ENCODE peak calls at places on chromosomes 5 and 9, in seven cellular contexts. Q is activated CD4-positive, alpha-beta T cell treated with anti-CD3 and anti-CD28 coated beads for 24 hours; Z is stimulated activated CD4-positive, alpha-beta T cell treated with anti-CD3 and anti-CD28 coated beads, Interleukin-1b, Interleukin-23, amount 100 ng/mL, for 48 hours; C is transverse colon; N is caudate nucleus; X is GM13976; W is IMR-90. B is an unnamed sample.

GRCh38 chr9:13804532-13804931 is 509.4 kb downstream of the NFIB start:
- DNase-seq in Q (no peak), Z (no peak), C (no peak), N (no peak), X (no peak), W (peak; percentile 17), B (no peak)

GRCh38 chr5:77262685-77263084 is 52.2 kb downstream of the PDE8B start:
- DNase-seq in Q (no peak), Z (no peak), C (no peak), N (no peak), X (no peak), W (no peak), B (no peak)

GRCh38 chr5:15365040-15365439 is 134.9 kb upstream of the FBXL7 start:
- DNase-seq in Q (no peak), Z (no peak), C (no peak), N (no peak), X (no peak), W (no peak), B (no peak)

GRCh38 chr9:122186777-122187176 is 27.1 kb downstream of the MORN5 start:
- DNase-seq in Q (no peak), Z (no peak), C (no peak), N (no peak), X (no peak), W (no peak), B (no peak)

GRCh38 chr5:88664630-88665029 is 218.4 kb downstream of the MEF2C start:
- DNase-seq in Q (no peak), Z (no peak), C (no peak), N (no peak), X (no peak), W (no peak), B (no peak)

GRCh38 chr9:127176631-127177030 is 54.2 kb upstream of the ANGPTL2 start:
- DNase-seq in Q (no peak), Z (no peak), C (no peak), N (no peak), X (no peak), W (no peak), B (no peak)

GRCh38 chr9:83266618-83267543 is 203.9 kb upstream of the RASEF start:
- DNase-seq in Q (no peak), Z (no peak), C (no peak), N (no peak), X (no peak), W (no peak), B (no peak)

GRCh38 chr9:78620764-78621163 is 323.8 kb downstream of the PSAT1 start:
- DNase-seq in Q (no peak), Z (no peak), C (no peak), N (no peak), X (no peak), W (peak; percentile 88), B (no peak)

GRCh38 chr5:957730-958485 is 50.7 kb upstream of the NKD2 start:
- DNase-seq in Q (no peak), Z (no peak), C (no peak), N (no peak), X (no peak), W (peak; percentile 9), B (peak; percentile 30)

GRCh38 chr9:113436753-113437515 is 26.4 kb downstream of the C9orf43 start:
- DNase-seq in Q (no peak), Z (no peak), C (no peak), N (peak; percentile 18), X (no peak), W (peak; percentile 17), B (peak; percentile 62)

GRCh38 chr9:124522121-124523098 is 15.2 kb upstream of the NR5A1 start:
- DNase-seq in Q (no peak), Z (no peak), C (no peak), N (no peak), X (no peak), W (peak; percentile 31), B (no peak)

GRCh38 chr5:66724336-66724735 is 128.1 kb downstream of the MAST4 start:
- DNase-seq in Q (no peak), Z (no peak), C (no peak), N (no peak), X (no peak), W (no peak), B (no peak)

GRCh38 chr5:138068742-138069375 is 15.0 kb upstream of the WNT8A start:
- DNase-seq in Q (peak; percentile 71), Z (peak; percentile 61), C (peak; percentile 83), N (peak; percentile 27), X (peak; percentile 82), W (peak; percentile 71), B (peak; percentile 85)

GRCh38 chr9:34190996-34191892 is 12.4 kb downstream of the UBAP1 start:
- DNase-seq in Q (no peak), Z (no peak), C (no peak), N (no peak), X (no peak), W (peak; percentile 34), B (no peak)

GRCh38 chr9:70407081-70407503 is 7.4 kb downstream of the KLF9 start:
- DNase-seq in Q (no peak), Z (no peak), C (no peak), N (no peak), X (no peak), W (peak; percentile 99), B (no peak)

GRCh38 chr9:7439355-7439978 is 360.1 kb downstream of the DMAC1 start:
- DNase-seq in Q (no peak), Z (no peak), C (no peak), N (no peak), X (no peak), W (peak; percentile 73), B (no peak)